ENCODE peak calls at places on chromosomes 12 and 14, in six cellular contexts. One of them, this sample, is unnamed.

GRCh38 chr12:48192861-48193260 is 9.4 kb downstream of the CCDC184 start:
- DNase-seq in PC-9: no peak
- DNase-seq in SJSA1: no peak
- DNase-seq in effector memory CD4-positive, alpha-beta T cell: no peak
- DNase-seq in psoas muscle: no peak
- DNase-seq in K562: no peak
- DNase-seq in this sample: no peak

GRCh38 chr12:77667101-77667500 is 163.6 kb upstream of the NAV3 start:
- DNase-seq in K562: no peak
- DNase-seq in psoas muscle: no peak
- DNase-seq in SJSA1: peak; percentile 93
- DNase-seq in effector memory CD4-positive, alpha-beta T cell: no peak
- DNase-seq in PC-9: peak; percentile 43
- DNase-seq in this sample: no peak

GRCh38 chr12:121637231-121637914 is 11.0 kb downstream of the ORAI1 start:
- DNase-seq in SJSA1: no peak
- DNase-seq in psoas muscle: peak; percentile 66
- DNase-seq in PC-9: no peak
- DNase-seq in K562: peak; percentile 16
- DNase-seq in effector memory CD4-positive, alpha-beta T cell: no peak
- DNase-seq in this sample: no peak

GRCh38 chr12:27176765-27177164 is 67.3 kb upstream of the STK38L start:
- DNase-seq in PC-9: no peak
- DNase-seq in SJSA1: no peak
- DNase-seq in effector memory CD4-positive, alpha-beta T cell: no peak
- DNase-seq in K562: no peak
- DNase-seq in psoas muscle: no peak
- DNase-seq in this sample: no peak

GRCh38 chr12:62409068-62409467 is 57.6 kb upstream of the MON2 start:
- DNase-seq in PC-9: no peak
- DNase-seq in K562: no peak
- DNase-seq in effector memory CD4-positive, alpha-beta T cell: no peak
- DNase-seq in SJSA1: no peak
- DNase-seq in psoas muscle: no peak
- DNase-seq in this sample: no peak

GRCh38 chr12:92581579-92581978 is 121.2 kb upstream of the PLEKHG7 start:
- DNase-seq in K562: no peak
- DNase-seq in effector memory CD4-positive, alpha-beta T cell: no peak
- DNase-seq in PC-9: no peak
- DNase-seq in SJSA1: no peak
- DNase-seq in psoas muscle: no peak
- DNase-seq in this sample: no peak

GRCh38 chr14:77375164-77375950 is 1.5 kb downstream of the TMED8 start:
- DNase-seq in K562: no peak
- DNase-seq in PC-9: no peak
- DNase-seq in SJSA1: no peak
- DNase-seq in psoas muscle: no peak
- DNase-seq in effector memory CD4-positive, alpha-beta T cell: no peak
- DNase-seq in this sample: no peak

GRCh38 chr12:93766802-93767523 is 89.8 kb downstream of the CRADD start:
- DNase-seq in PC-9: peak; percentile 20
- DNase-seq in effector memory CD4-positive, alpha-beta T cell: no peak
- DNase-seq in K562: no peak
- DNase-seq in SJSA1: peak; percentile 41
- DNase-seq in psoas muscle: no peak
- DNase-seq in this sample: no peak

GRCh38 chr12:119229837-119230236 is 51.1 kb downstream of the HSPB8 start:
- DNase-seq in SJSA1: peak; percentile 1
- DNase-seq in effector memory CD4-positive, alpha-beta T cell: no peak
- DNase-seq in psoas muscle: peak; percentile 71
- DNase-seq in K562: peak; percentile 70
- DNase-seq in PC-9: peak; percentile 12
- DNase-seq in this sample: no peak

GRCh38 chr12:19992311-19992710 is 376.0 kb upstream of the PDE3A start:
- DNase-seq in effector memory CD4-positive, alpha-beta T cell: no peak
- DNase-seq in SJSA1: no peak
- DNase-seq in PC-9: no peak
- DNase-seq in psoas muscle: no peak
- DNase-seq in K562: no peak
- DNase-seq in this sample: no peak

GRCh38 chr14:99185436-99186068 is 86.4 kb downstream of the BCL11B start:
- DNase-seq in K562: no peak
- DNase-seq in SJSA1: no peak
- DNase-seq in PC-9: no peak
- DNase-seq in effector memory CD4-positive, alpha-beta T cell: no peak
- DNase-seq in psoas muscle: no peak
- DNase-seq in this sample: no peak

GRCh38 chr12:54411398-54412241 is 7.4 kb downstream of the ITGA5 start:
- DNase-seq in PC-9: peak; percentile 30
- DNase-seq in psoas muscle: peak; percentile 83
- DNase-seq in K562: peak; percentile 75
- DNase-seq in effector memory CD4-positive, alpha-beta T cell: peak; percentile 51
- DNase-seq in SJSA1: peak; percentile 91
- DNase-seq in this sample: peak; percentile 93

GRCh38 chr12:95978774-95979173 is 17.4 kb downstream of the HAL start:
- DNase-seq in K562: no peak
- DNase-seq in SJSA1: no peak
- DNase-seq in psoas muscle: no peak
- DNase-seq in effector memory CD4-positive, alpha-beta T cell: no peak
- DNase-seq in PC-9: no peak
- DNase-seq in this sample: no peak

GRCh38 chr14:101505216-101505970 is 55.9 kb upstream of the DIO3 start:
- DNase-seq in effector memory CD4-positive, alpha-beta T cell: no peak
- DNase-seq in K562: no peak
- DNase-seq in SJSA1: no peak
- DNase-seq in psoas muscle: peak; percentile 27
- DNase-seq in PC-9: no peak
- DNase-seq in this sample: peak; percentile 62

GRCh38 chr12:80218925-80219714 is 119.8 kb downstream of the OTOGL start:
- DNase-seq in K562: no peak
- DNase-seq in psoas muscle: no peak
- DNase-seq in effector memory CD4-positive, alpha-beta T cell: no peak
- DNase-seq in SJSA1: no peak
- DNase-seq in PC-9: no peak
- DNase-seq in this sample: no peak

GRCh38 chr14:36521598-36522345 is 1.7 kb upstream of the NKX2-1 start:
- DNase-seq in psoas muscle: no peak
- DNase-seq in PC-9: no peak
- DNase-seq in effector memory CD4-positive, alpha-beta T cell: no peak
- DNase-seq in K562: no peak
- DNase-seq in SJSA1: no peak
- DNase-seq in this sample: no peak

GRCh38 chr12:21296751-21297406 is 37.8 kb downstream of the SLCO1A2 start:
- DNase-seq in K562: peak; percentile 7
- DNase-seq in effector memory CD4-positive, alpha-beta T cell: no peak
- DNase-seq in SJSA1: peak; percentile 28
- DNase-seq in PC-9: no peak
- DNase-seq in psoas muscle: no peak
- DNase-seq in this sample: no peak

GRCh38 chr12:119115296-119115905 is 63.3 kb upstream of the HSPB8 start:
- DNase-seq in K562: peak; percentile 72
- DNase-seq in PC-9: peak; percentile 27
- DNase-seq in psoas muscle: no peak
- DNase-seq in SJSA1: no peak
- DNase-seq in effector memory CD4-positive, alpha-beta T cell: no peak
- DNase-seq in this sample: no peak

GRCh38 chr12:990308-990648 is 745 bp upstream of the ERC1 start:
- DNase-seq in PC-9: peak; percentile 37
- DNase-seq in K562: no peak
- DNase-seq in SJSA1: no peak
- DNase-seq in psoas muscle: peak; percentile 84
- DNase-seq in effector memory CD4-positive, alpha-beta T cell: peak; percentile 11
- DNase-seq in this sample: peak; percentile 49

GRCh38 chr12:96720363-96720705 is 186.7 kb upstream of the NEDD1 start:
- DNase-seq in K562: no peak
- DNase-seq in SJSA1: peak; percentile 36
- DNase-seq in PC-9: peak; percentile 29
- DNase-seq in psoas muscle: no peak
- DNase-seq in effector memory CD4-positive, alpha-beta T cell: no peak
- DNase-seq in this sample: no peak

GRCh38 chr12:27814851-27815591 is 35.0 kb upstream of the MANSC4 start:
- DNase-seq in SJSA1: no peak
- DNase-seq in effector memory CD4-positive, alpha-beta T cell: no peak
- DNase-seq in K562: no peak
- DNase-seq in PC-9: no peak
- DNase-seq in psoas muscle: no peak
- DNase-seq in this sample: no peak

GRCh38 chr12:124565071-124565491 is 2.3 kb downstream of the NCOR2 start:
- DNase-seq in PC-9: no peak
- DNase-seq in effector memory CD4-positive, alpha-beta T cell: no peak
- DNase-seq in K562: no peak
- DNase-seq in SJSA1: no peak
- DNase-seq in psoas muscle: peak; percentile 56
- DNase-seq in this sample: no peak

GRCh38 chr12:88743946-88744685 is 163.8 kb upstream of the KITLG start:
- DNase-seq in K562: no peak
- DNase-seq in PC-9: no peak
- DNase-seq in SJSA1: no peak
- DNase-seq in effector memory CD4-positive, alpha-beta T cell: no peak
- DNase-seq in psoas muscle: no peak
- DNase-seq in this sample: no peak

GRCh38 chr14:72736348-72736747 is 157.6 kb downstream of the DPF3 start:
- DNase-seq in SJSA1: peak; percentile 2
- DNase-seq in effector memory CD4-positive, alpha-beta T cell: no peak
- DNase-seq in psoas muscle: no peak
- DNase-seq in PC-9: no peak
- DNase-seq in K562: peak; percentile 49
- DNase-seq in this sample: peak; percentile 6

GRCh38 chr12:91094036-91094660 is 17.1 kb downstream of the LUM start:
- DNase-seq in PC-9: no peak
- DNase-seq in psoas muscle: no peak
- DNase-seq in K562: no peak
- DNase-seq in SJSA1: peak; percentile 98
- DNase-seq in effector memory CD4-positive, alpha-beta T cell: no peak
- DNase-seq in this sample: no peak

GRCh38 chr12:48980953-48981756 is 3.0 kb downstream of the WNT1 start:
- DNase-seq in effector memory CD4-positive, alpha-beta T cell: peak; percentile 47
- DNase-seq in K562: peak; percentile 43
- DNase-seq in psoas muscle: peak; percentile 63
- DNase-seq in SJSA1: no peak
- DNase-seq in PC-9: no peak
- DNase-seq in this sample: no peak

GRCh38 chr14:89849931-89850330 is 104.6 kb downstream of the EFCAB11 start:
- DNase-seq in effector memory CD4-positive, alpha-beta T cell: no peak
- DNase-seq in SJSA1: no peak
- DNase-seq in K562: no peak
- DNase-seq in PC-9: no peak
- DNase-seq in psoas muscle: no peak
- DNase-seq in this sample: no peak

GRCh38 chr14:100775351-100775830 is 48.7 kb downstream of the DLK1 start:
- DNase-seq in effector memory CD4-positive, alpha-beta T cell: no peak
- DNase-seq in K562: no peak
- DNase-seq in SJSA1: no peak
- DNase-seq in psoas muscle: peak; percentile 30
- DNase-seq in PC-9: no peak
- DNase-seq in this sample: peak; percentile 21

GRCh38 chr12:116502989-116503496 is 56.1 kb upstream of the MAP1LC3B2 start:
- DNase-seq in psoas muscle: no peak
- DNase-seq in SJSA1: no peak
- DNase-seq in effector memory CD4-positive, alpha-beta T cell: no peak
- DNase-seq in PC-9: peak; percentile 76
- DNase-seq in K562: no peak
- DNase-seq in this sample: no peak

GRCh38 chr14:77543637-77544334 is 45.2 kb upstream of the ISM2 start:
- DNase-seq in psoas muscle: no peak
- DNase-seq in K562: no peak
- DNase-seq in effector memory CD4-positive, alpha-beta T cell: no peak
- DNase-seq in SJSA1: no peak
- DNase-seq in PC-9: no peak
- DNase-seq in this sample: no peak

GRCh38 chr14:94650444-94650775 is 38.2 kb downstream of the SERPINA3 start:
- DNase-seq in K562: no peak
- DNase-seq in SJSA1: no peak
- DNase-seq in psoas muscle: no peak
- DNase-seq in PC-9: no peak
- DNase-seq in effector memory CD4-positive, alpha-beta T cell: no peak
- DNase-seq in this sample: no peak

GRCh38 chr14:84937449-84937848 is 592.5 kb upstream of the FLRT2 start:
- DNase-seq in effector memory CD4-positive, alpha-beta T cell: no peak
- DNase-seq in PC-9: no peak
- DNase-seq in K562: no peak
- DNase-seq in psoas muscle: no peak
- DNase-seq in SJSA1: no peak
- DNase-seq in this sample: no peak
- H3K27ac ChIP-seq in effector memory CD4-positive, alpha-beta T cell: no peak overlapping the region
- H3K27ac ChIP-seq in PC-9: no peak overlapping the region
- H3K27ac ChIP-seq in K562: no peak overlapping the region
- H3K27ac ChIP-seq in psoas muscle: no peak overlapping the region
- H3K27ac ChIP-seq in SJSA1: no peak overlapping the region
- H3K27ac ChIP-seq in this sample: no peak overlapping the region

GRCh38 chr14:103736546-103737431 is 21.2 kb downstream of the ZFYVE21 start:
- DNase-seq in K562: no peak
- DNase-seq in psoas muscle: peak; percentile 70
- DNase-seq in SJSA1: no peak
- DNase-seq in PC-9: no peak
- DNase-seq in effector memory CD4-positive, alpha-beta T cell: no peak
- DNase-seq in this sample: peak; percentile 84

GRCh38 chr14:103738706-103739451 is 23.3 kb downstream of the ZFYVE21 start:
- DNase-seq in psoas muscle: peak; percentile 25
- DNase-seq in SJSA1: no peak
- DNase-seq in K562: no peak
- DNase-seq in effector memory CD4-positive, alpha-beta T cell: no peak
- DNase-seq in PC-9: no peak
- DNase-seq in this sample: peak; percentile 67

GRCh38 chr14:103735815-103736545 is 20.4 kb downstream of the ZFYVE21 start:
- DNase-seq in effector memory CD4-positive, alpha-beta T cell: no peak
- DNase-seq in PC-9: peak; percentile 82
- DNase-seq in psoas muscle: peak; percentile 45
- DNase-seq in K562: no peak
- DNase-seq in SJSA1: no peak
- DNase-seq in this sample: peak; percentile 64

GRCh38 chr14:103739466-103739792 is 23.8 kb downstream of the ZFYVE21 start:
- DNase-seq in K562: no peak
- DNase-seq in psoas muscle: peak; percentile 47
- DNase-seq in effector memory CD4-positive, alpha-beta T cell: no peak
- DNase-seq in PC-9: no peak
- DNase-seq in SJSA1: no peak
- DNase-seq in this sample: no peak

GRCh38 chr14:103737432-103738045 is 21.9 kb downstream of the ZFYVE21 start:
- DNase-seq in SJSA1: no peak
- DNase-seq in psoas muscle: peak; percentile 55
- DNase-seq in PC-9: no peak
- DNase-seq in effector memory CD4-positive, alpha-beta T cell: no peak
- DNase-seq in K562: no peak
- DNase-seq in this sample: no peak
- H3K36me3 ChIP-seq in SJSA1: peaks cover 22% of the 10 kb centered on the region
- H3K36me3 ChIP-seq in psoas muscle: peaks cover 84% of the 10 kb centered on the region
- H3K36me3 ChIP-seq in PC-9: no peaks in the 10 kb centered on the region
- H3K36me3 ChIP-seq in effector memory CD4-positive, alpha-beta T cell: peaks cover 47% of the 10 kb centered on the region
- H3K36me3 ChIP-seq in K562: peaks cover 14% of the 10 kb centered on the region
- H3K36me3 ChIP-seq in this sample: peaks cover 47% of the 10 kb centered on the region

GRCh38 chr12:10140001-10140400 is 10.0 kb upstream of the CLEC7A start:
- DNase-seq in PC-9: peak; percentile 56
- DNase-seq in effector memory CD4-positive, alpha-beta T cell: no peak
- DNase-seq in psoas muscle: no peak
- DNase-seq in K562: no peak
- DNase-seq in SJSA1: peak; percentile 25
- DNase-seq in this sample: no peak
- H3K27me3 ChIP-seq in PC-9: no peaks in the 10 kb centered on the region
- H3K27me3 ChIP-seq in effector memory CD4-positive, alpha-beta T cell: peaks cover 4% of the 10 kb centered on the region
- H3K27me3 ChIP-seq in psoas muscle: peaks cover 2% of the 10 kb centered on the region
- H3K27me3 ChIP-seq in K562: no peaks in the 10 kb centered on the region
- H3K27me3 ChIP-seq in SJSA1: no peaks in the 10 kb centered on the region
- H3K27me3 ChIP-seq in this sample: no peaks in the 10 kb centered on the region

GRCh38 chr12:104628338-104629135 is 171.8 kb downstream of the CHST11 start:
- DNase-seq in K562: no peak
- DNase-seq in psoas muscle: no peak
- DNase-seq in SJSA1: no peak
- DNase-seq in effector memory CD4-positive, alpha-beta T cell: no peak
- DNase-seq in PC-9: no peak
- DNase-seq in this sample: no peak
- H3K27ac ChIP-seq in K562: no peak overlapping the region
- H3K27ac ChIP-seq in psoas muscle: no peak overlapping the region
- H3K27ac ChIP-seq in SJSA1: no peak overlapping the region
- H3K27ac ChIP-seq in effector memory CD4-positive, alpha-beta T cell: no peak overlapping the region
- H3K27ac ChIP-seq in PC-9: no peak overlapping the region
- H3K27ac ChIP-seq in this sample: peak overlapping the region; percentile 58